ENCODE peak calls at places on chromosome 19, in four cellular contexts. H is non-pigmented ciliary epithelial cell; U is left cardiac atrium; F is activated naive CD8-positive, alpha-beta T cell treated with anti-CD3 and anti-CD28 coated beads, Interleukin-2, amount 50 U/mL, for 24 hours. K is an unnamed sample.
A peak's percentile ranks its signal among the peaks of the same experiment; 100 is the strongest.

GRCh38 chr19:48878219-48879024 is 6.2 kb downstream of the PPP1R15A start:
- DNase-seq in F (no peak), U (peak; percentile 86), H (no peak), K (no peak)

GRCh38 chr19:52922841-52923781 is at the start of gene ZNF888:
- DNase-seq in F (peak; percentile 84), H (no peak), U (peak; percentile 89), K (peak; percentile 57)

GRCh38 chr19:41205995-41206394 is 13.0 kb downstream of the CYP2S1 start:
- DNase-seq in H (no peak), U (no peak), F (no peak), K (no peak)

GRCh38 chr19:43594710-43595604 is 977 bp downstream of the IRGQ start:
- DNase-seq in F (peak; percentile 73), H (no peak), U (peak; percentile 56), K (peak; percentile 61)

GRCh38 chr19:58401825-58402433 is 6.5 kb downstream of the RNF225 start:
- DNase-seq in U (no peak), F (no peak), H (no peak), K (peak; percentile 10)

GRCh38 chr19:45123440-45123850 is 30.5 kb downstream of the PPP1R37 start:
- DNase-seq in U (no peak), H (no peak), F (no peak), K (no peak)

GRCh38 chr19:58516964-58517833 is 2.4 kb downstream of the ZBTB45 start:
- DNase-seq in H (no peak), U (no peak), F (no peak), K (no peak)

GRCh38 chr19:5023128-5023571 is 54.2 kb downstream of the KDM4B start:
- DNase-seq in F (no peak), U (no peak), H (no peak), K (no peak)

GRCh38 chr19:38395381-38396127 is 7.1 kb downstream of the SPRED3 start:
- DNase-seq in F (peak; percentile 51), H (no peak), U (no peak), K (no peak)

GRCh38 chr19:17963936-17964691 is 2.8 kb upstream of the KCNN1 start:
- DNase-seq in F (no peak), H (no peak), U (no peak), K (no peak)

GRCh38 chr19:18488403-18488723 is 33.5 kb downstream of the ELL start:
- DNase-seq in F (no peak), U (no peak), H (no peak), K (no peak)

GRCh38 chr19:49801966-49802661 is 11.0 kb downstream of the FUZ start:
- DNase-seq in U (peak; percentile 92), F (no peak), H (peak; percentile 60), K (no peak)

GRCh38 chr19:47658431-47659383 is 49.8 kb downstream of the BICRA start:
- DNase-seq in U (no peak), H (no peak), F (no peak), K (no peak)

GRCh38 chr19:3146677-3147100 is 10.9 kb downstream of the GNA15 start:
- DNase-seq in H (no peak), F (peak; percentile 79), U (no peak), K (no peak)

GRCh38 chr19:48817585-48818124 is 6.8 kb upstream of the BCAT2 start:
- DNase-seq in U (no peak), F (no peak), H (no peak), K (no peak)

GRCh38 chr19:4256563-4256962 is 9.7 kb downstream of the YJU2 start:
- DNase-seq in H (no peak), F (no peak), U (no peak), K (peak; percentile 7)

GRCh38 chr19:13463296-13463695 is 43.0 kb downstream of the CACNA1A start:
- DNase-seq in H (no peak), U (no peak), F (peak; percentile 18), K (peak; percentile 28)

GRCh38 chr19:53101518-53101917 is 1.7 kb downstream of the ZNF160 start:
- DNase-seq in F (peak; percentile 14), U (no peak), H (no peak), K (no peak)

GRCh38 chr19:58229255-58229639 is 533 bp downstream of the ZNF544 start:
- DNase-seq in H (no peak), U (no peak), F (peak; percentile 33), K (peak; percentile 34)

GRCh38 chr19:19304186-19304975 is 15.9 kb downstream of the SUGP1 start:
- DNase-seq in U (peak; percentile 37), F (no peak), H (no peak), K (no peak)

GRCh38 chr19:42028304-42029216 is 34.5 kb upstream of the ATP1A3 start:
- DNase-seq in F (peak; percentile 58), U (no peak), H (no peak), K (no peak)

GRCh38 chr19:54041969-54042606 is 21.6 kb downstream of the VSTM1 start:
- DNase-seq in F (no peak), U (no peak), H (no peak), K (no peak)

GRCh38 chr19:11763117-11763516 is 3.7 kb upstream of the ZNF441 start:
- DNase-seq in H (no peak), F (no peak), U (no peak), K (no peak)

GRCh38 chr19:47618771-47619170 is 9.8 kb downstream of the BICRA start:
- DNase-seq in F (no peak), H (no peak), U (peak; percentile 84), K (no peak)

K was measured in HuH-7.5.